ENCODE peak calls at places on chromosomes 11 and 22, in eight cellular contexts. Q is CD8-positive, alpha-beta memory T cell; T is 8988T; D is activated B cell treated with CpG ODN at 0.5 μM for 24 hours; L is cardiac fibroblast; C is stimulated activated naive B cell treated with anti-CD40 and anti-IgM and Interleukin-4, amounts not matched to agents 10 μg/mL and 1 μg/mL and 100 μg/mL, for 72 hours; J is heart right ventricle; R is left kidney. H is an unnamed sample.

GRCh38 chr11:61627831-61628753 is 47.2 kb upstream of the SYT7 start:
- DNase-seq in D (no peak), Q (no peak), C (no peak), T (peak; percentile 77), R (peak; percentile 82), J (peak; percentile 74), L (peak; percentile 82), H (peak; percentile 65)

GRCh38 chr11:135075740-135076139 is 663.7 kb upstream of the B3GAT1 start:
- DNase-seq in T (no peak), J (peak; percentile 35), R (peak; percentile 32), Q (peak; percentile 75), C (peak; percentile 32), D (no peak), L (peak; percentile 66), H (peak; percentile 87)

GRCh38 chr11:14645247-14645912 is 1.8 kb downstream of the PDE3B start:
- DNase-seq in C (no peak), J (no peak), D (no peak), T (no peak), L (peak; percentile 42), R (no peak), Q (no peak), H (no peak)

GRCh38 chr11:111081021-111081511 is 164.5 kb upstream of the POU2AF2 start:
- DNase-seq in R (peak; percentile 74), L (peak; percentile 15), Q (no peak), D (no peak), T (no peak), J (no peak), C (no peak), H (no peak)

GRCh38 chr22:38097557-38098409 is 12.7 kb downstream of the BAIAP2L2 start:
- DNase-seq in J (no peak), T (peak; percentile 72), R (peak; percentile 84), D (no peak), L (no peak), Q (no peak), C (no peak), H (peak; percentile 12)

GRCh38 chr11:34468209-34468841 is 29.6 kb downstream of the CAT start:
- DNase-seq in L (peak; percentile 53), T (no peak), Q (no peak), R (peak; percentile 17), J (no peak), D (no peak), C (no peak), H (peak; percentile 11)

GRCh38 chr11:61392991-61393595 is 706 bp downstream of the TMEM216 start:
- DNase-seq in Q (no peak), T (peak; percentile 43), J (no peak), R (peak; percentile 55), C (no peak), L (no peak), D (no peak), H (no peak)

GRCh38 chr22:39967103-39967829 is 7.1 kb downstream of the TMA7B start:
- DNase-seq in R (no peak), D (no peak), L (peak; percentile 62), T (no peak), J (no peak), Q (no peak), C (no peak), H (no peak)

GRCh38 chr11:47552086-47552580 is 799 bp downstream of the CELF1 start:
- DNase-seq in D (no peak), Q (no peak), C (peak; percentile 6), R (peak; percentile 79), J (no peak), T (no peak), L (peak; percentile 60), H (peak; percentile 18)

GRCh38 chr11:10490398-10491232 is 35.6 kb downstream of the AMPD3 start:
- DNase-seq in Q (no peak), T (peak; percentile 56), D (no peak), C (no peak), L (peak; percentile 99), R (peak; percentile 78), J (peak; percentile 57), H (no peak)

H was measured in BE2C.